ENCODE peak calls at places on chromosomes 6 and 20, in four cellular contexts. O, Y, N and B are unnamed samples.

GRCh38 chr6:81718126-81718525 is 34.4 kb downstream of the TENT5A start:
- DNase-seq in O (no peak), Y (no peak), N (no peak), B (no peak)

GRCh38 chr6:139109558-139109957 is 25.3 kb upstream of the HECA start:
- DNase-seq in O (no peak), Y (no peak), N (peak; percentile 45), B (no peak)

GRCh38 chr6:48080227-48081009 is 30.6 kb downstream of the PTCHD4 start:
- DNase-seq in O (no peak), Y (no peak), N (no peak), B (peak; percentile 40)

GRCh38 chr20:32959351-32960221 is 44.6 kb downstream of the SUN5 start:
- DNase-seq in O (no peak), Y (no peak), N (no peak), B (no peak)

GRCh38 chr20:37519508-37520416 is 1.3 kb upstream of the NNAT start:
- DNase-seq in O (peak; percentile 8), Y (no peak), N (peak; percentile 32), B (no peak)

GRCh38 chr20:40191573-40191972 is 497.5 kb downstream of the MAFB start:
- DNase-seq in O (no peak), Y (no peak), N (no peak), B (no peak)

GRCh38 chr6:139126255-139126654 is 8.6 kb upstream of the HECA start:
- DNase-seq in O (no peak), Y (no peak), N (no peak), B (no peak)

GRCh38 chr6:81562169-81562568 is 190.3 kb downstream of the TENT5A start:
- DNase-seq in O (peak; percentile 12), Y (no peak), N (no peak), B (no peak)

GRCh38 chr20:35306931-35307517 is 14.8 kb upstream of the FAM83C start:
- DNase-seq in O (peak; percentile 64), Y (peak; percentile 25), N (peak; percentile 39), B (no peak)

GRCh38 chr20:12916699-12917098 is 92.1 kb upstream of the SPTLC3 start:
- DNase-seq in O (no peak), Y (no peak), N (no peak), B (no peak)
- H3K27ac ChIP-seq in O (no peak overlapping the region), Y (no peak overlapping the region), N (no peak overlapping the region), B (no peak overlapping the region)

GRCh38 chr6:157554747-157555146 is 173.8 kb downstream of the ZDHHC14 start:
- DNase-seq in O (no peak), Y (no peak), N (no peak), B (no peak)

GRCh38 chr6:157558049-157558448 is 177.1 kb downstream of the ZDHHC14 start:
- DNase-seq in O (no peak), Y (no peak), N (peak; percentile 27), B (no peak)

GRCh38 chr6:157556671-157557430 is 175.9 kb downstream of the ZDHHC14 start:
- DNase-seq in O (peak; percentile 30), Y (no peak), N (peak; percentile 75), B (no peak)

GRCh38 chr6:157557541-157557940 is 176.6 kb downstream of the ZDHHC14 start:
- DNase-seq in O (no peak), Y (no peak), N (peak; percentile 77), B (no peak)

GRCh38 chr6:157555795-157556645 is 175.0 kb downstream of the ZDHHC14 start:
- DNase-seq in O (no peak), Y (no peak), N (no peak), B (no peak)
- H3K27ac ChIP-seq in O (peak overlapping the region; percentile 73), Y (no peak overlapping the region), N (peak overlapping the region; percentile 79), B (no peak overlapping the region)

GRCh38 chr6:90144396-90144795 is 152.2 kb downstream of the BACH2 start:
- DNase-seq in O (no peak), Y (no peak), N (no peak), B (no peak)
- H3K27ac ChIP-seq in O (no peak overlapping the region), Y (no peak overlapping the region), N (no peak overlapping the region), B (no peak overlapping the region)

GRCh38 chr6:308307-308706 is 16.0 kb downstream of the DUSP22 start:
- DNase-seq in O (no peak), Y (no peak), N (no peak), B (no peak)
- H3K27ac ChIP-seq in O (no peak overlapping the region), Y (no peak overlapping the region), N (no peak overlapping the region), B (no peak overlapping the region)

DNA sequence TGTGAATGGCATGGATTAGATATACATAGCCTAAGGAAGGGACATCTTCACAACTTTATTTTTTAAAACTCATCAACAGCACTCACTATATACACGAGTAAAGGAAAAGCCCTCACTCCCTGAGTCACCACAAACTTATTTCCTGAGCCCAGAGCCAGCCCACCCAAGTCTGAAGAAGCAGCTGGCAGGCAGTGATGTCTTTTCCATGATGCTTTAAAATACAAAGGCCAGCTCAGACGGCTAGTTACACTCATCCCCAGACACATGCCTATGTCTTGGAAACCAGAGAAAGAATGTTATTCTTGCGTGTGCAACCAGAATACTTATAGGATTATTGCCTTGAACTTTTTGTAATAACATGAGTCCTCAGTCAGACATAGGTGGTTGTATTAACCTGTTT is 114.4 kb downstream of the ADGRG6 start:
- DNase-seq in O (no peak), Y (no peak), N (no peak), B (no peak)
- H3K27ac ChIP-seq in O (no peak overlapping the region), Y (no peak overlapping the region), N (no peak overlapping the region), B (no peak overlapping the region)

DNA sequence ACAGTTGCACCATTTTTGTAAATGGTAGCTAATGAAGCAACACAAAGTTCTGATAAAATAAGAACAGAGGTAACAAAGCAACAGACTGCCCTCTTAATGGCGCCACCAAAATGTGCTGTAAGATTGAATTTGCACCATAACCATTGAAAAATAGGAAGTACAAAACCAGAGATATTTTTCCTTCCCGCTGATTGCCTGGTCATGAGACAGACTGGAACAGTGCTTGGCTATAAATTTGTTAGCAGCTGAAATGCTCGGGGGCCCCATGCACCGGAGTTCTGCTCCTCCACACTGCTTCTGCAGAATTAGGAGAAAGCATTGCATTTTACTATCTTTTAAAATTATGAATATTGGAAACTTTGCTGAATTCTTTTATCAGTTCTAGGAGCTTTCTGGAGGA is 164.4 kb upstream of the QKI start:
- DNase-seq in O (no peak), Y (no peak), N (no peak), B (no peak)
- H3K27ac ChIP-seq in O (no peak overlapping the region), Y (no peak overlapping the region), N (no peak overlapping the region), B (no peak overlapping the region)

DNA sequence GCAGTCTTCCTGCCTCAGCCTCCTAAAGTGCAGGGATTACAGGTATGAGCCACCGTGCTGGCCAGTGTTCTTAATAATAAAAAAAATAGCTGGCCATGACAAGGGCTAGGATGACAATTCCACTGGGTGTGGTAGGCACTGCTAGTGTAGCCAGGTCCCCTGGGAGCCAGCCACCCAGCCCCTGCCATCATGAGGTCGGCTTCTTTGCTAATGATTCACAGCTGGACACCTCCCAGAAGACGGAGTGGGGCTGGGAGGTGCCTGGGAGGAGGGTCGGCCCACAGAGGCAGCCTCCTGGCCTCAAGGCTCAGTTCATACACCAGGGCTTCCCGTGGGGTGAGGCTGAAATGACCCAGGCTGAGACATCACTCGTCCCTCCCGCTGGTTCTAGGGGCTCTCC is 230.4 kb downstream of the TAF4 start:
- DNase-seq in O (no peak), Y (no peak), N (no peak), B (no peak)
- H3K27ac ChIP-seq in O (no peak overlapping the region), Y (no peak overlapping the region), N (no peak overlapping the region), B (no peak overlapping the region)

DNA sequence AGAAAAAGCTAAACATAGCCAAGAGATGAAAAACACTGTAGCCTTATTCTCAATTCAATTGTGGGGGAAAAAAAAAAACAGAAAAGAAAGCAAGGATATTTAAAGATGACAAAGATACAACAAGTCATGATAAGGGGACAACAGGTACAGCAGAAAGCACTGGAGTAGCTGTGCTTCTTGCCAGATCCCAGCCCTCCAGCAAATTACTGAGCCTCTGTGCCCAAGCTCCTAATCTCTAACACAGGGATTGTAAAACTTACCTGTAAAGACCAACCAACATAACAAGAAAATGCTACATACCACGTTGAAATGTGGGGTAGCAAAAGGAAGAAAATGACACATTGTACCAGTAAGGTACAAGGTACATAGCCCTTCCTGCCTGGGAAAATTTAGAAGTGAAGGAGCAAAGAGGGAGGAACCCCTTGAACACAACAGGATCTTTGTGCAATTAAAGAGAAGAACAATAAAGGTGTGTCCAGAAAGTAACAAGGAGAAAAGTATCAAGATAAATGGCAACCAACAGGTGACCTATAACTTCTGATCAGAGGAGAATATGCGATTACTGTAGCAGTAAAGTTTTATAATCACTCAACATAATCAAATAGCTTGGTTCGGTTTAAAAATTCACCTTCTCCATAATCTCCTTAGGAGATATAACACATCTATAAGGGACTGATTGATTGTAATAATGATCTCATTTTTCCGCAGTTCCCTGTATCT is 30.6 kb downstream of the PREP start:
- DNase-seq in O (peak; percentile 62), Y (no peak), N (no peak), B (no peak)
- H3K27ac ChIP-seq in O (peak overlapping the region; percentile 75), Y (no peak overlapping the region), N (no peak overlapping the region), B (peak overlapping the region; percentile 96)

GRCh38 chr6:41587223-41587879 is 41.2 kb downstream of the FOXP4 start:
- DNase-seq in O (no peak), Y (no peak), N (no peak), B (no peak)
- H3K27ac ChIP-seq in O (no peak overlapping the region), Y (no peak overlapping the region), N (no peak overlapping the region), B (no peak overlapping the region)

GRCh38 chr6:15473741-15474161 is 189.1 kb downstream of the DTNBP1 start:
- DNase-seq in O (no peak), Y (no peak), N (no peak), B (no peak)
- H3K27ac ChIP-seq in O (peak overlapping the region; percentile 1), Y (peak overlapping the region; percentile 74), N (no peak overlapping the region), B (peak overlapping the region; percentile 70)